ENCODE peak calls at places on chromosomes 6 and 20, in six cellular contexts. P is astrocyte of the spinal cord, Y is body of pancreas, M is GM23338, R is neuronal stem cell, T is lower lobe of right lung. W is an unnamed sample.

GRCh38 chr6:157096522-157096921 is 226.8 kb downstream of the TMEM242 start:
- DNase-seq in P (no peak), T (peak; percentile 73), R (no peak), M (no peak), Y (peak; percentile 31), W (no peak)

GRCh38 chr6:164345340-164345739 is 930.8 kb downstream of the QKI start:
- DNase-seq in T (no peak), Y (no peak), P (no peak), M (peak; percentile 21), R (no peak), W (no peak)

GRCh38 chr6:42451146-42451594 is 556 bp downstream of the TRERF1 start:
- DNase-seq in Y (no peak), M (no peak), T (no peak), P (no peak), R (no peak), W (no peak)

GRCh38 chr6:73657201-73657600 is 3.4 kb upstream of the SLC17A5 start:
- DNase-seq in R (no peak), M (no peak), P (no peak), T (no peak), Y (no peak), W (no peak)

GRCh38 chr6:69022991-69023390 is 387.9 kb downstream of the ADGRB3 start:
- DNase-seq in Y (no peak), M (no peak), R (no peak), T (no peak), P (peak; percentile 55), W (peak; percentile 74)

GRCh38 chr6:170024940-170025339 is 265.9 kb downstream of the DLL1 start:
- DNase-seq in Y (peak; percentile 29), R (no peak), P (peak; percentile 5), T (no peak), M (no peak), W (peak; percentile 48)

GRCh38 chr6:122996797-122997520 is 924 bp downstream of the CLVS2 start:
- DNase-seq in T (no peak), M (no peak), Y (no peak), P (no peak), R (no peak), W (no peak)

GRCh38 chr6:155100087-155100486 is 105.0 kb downstream of the TIAM2 start:
- DNase-seq in M (no peak), T (no peak), R (no peak), Y (peak; percentile 60), P (peak; percentile 71), W (no peak)

GRCh38 chr20:64035066-64035932 is 683 bp upstream of the C20orf204 start:
- DNase-seq in P (no peak), T (no peak), R (no peak), M (no peak), Y (no peak), W (no peak)

GRCh38 chr20:53495357-53495756 is 98.3 kb downstream of the ZNF217 start:
- DNase-seq in R (no peak), Y (no peak), M (no peak), P (no peak), T (no peak), W (no peak)

GRCh38 chr20:53492212-53492611 is 101.4 kb downstream of the ZNF217 start:
- DNase-seq in P (no peak), M (no peak), R (no peak), Y (no peak), T (no peak), W (no peak)

GRCh38 chr20:53494753-53495152 is 98.9 kb downstream of the ZNF217 start:
- DNase-seq in R (no peak), P (no peak), T (no peak), M (no peak), Y (no peak), W (no peak)

GRCh38 chr20:53489528-53489927 is 104.1 kb downstream of the ZNF217 start:
- DNase-seq in Y (no peak), P (no peak), T (no peak), M (no peak), R (no peak), W (no peak)

GRCh38 chr20:53493201-53493908 is 100.3 kb downstream of the ZNF217 start:
- DNase-seq in R (no peak), M (no peak), Y (no peak), P (no peak), T (no peak), W (no peak)
- H3K4me3 ChIP-seq in R (no peak overlapping the region), M (no peak overlapping the region), Y (no peak overlapping the region), P (no peak overlapping the region), T (no peak overlapping the region), W (no peak overlapping the region)

GRCh38 chr6:11273406-11274065 is 41.1 kb upstream of the NEDD9 start:
- DNase-seq in M (no peak), T (no peak), P (no peak), Y (no peak), R (no peak), W (no peak)
- H3K4me3 ChIP-seq in M (no peak overlapping the region), T (no peak overlapping the region), P (no peak overlapping the region), Y (no peak overlapping the region), R (no peak overlapping the region), W (no peak overlapping the region)

DNA sequence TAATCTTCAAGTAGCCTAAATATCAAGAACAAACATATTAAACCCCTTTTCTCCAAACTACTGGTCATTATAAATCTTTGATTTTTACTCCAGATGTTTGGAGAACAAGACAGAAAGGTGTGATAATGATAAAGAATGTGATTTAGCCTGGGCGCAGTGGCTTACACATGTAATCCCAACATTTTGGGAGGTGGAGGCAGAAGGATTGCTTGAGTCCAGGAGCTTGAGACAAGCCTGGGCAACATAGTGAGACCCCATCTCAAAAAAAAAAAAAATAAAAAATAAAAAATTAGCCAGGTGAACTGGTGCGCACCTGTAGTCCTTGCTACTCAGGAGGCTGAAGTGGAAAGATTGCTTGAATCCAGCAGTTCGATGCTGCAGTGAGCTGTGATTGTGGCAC is 35.1 kb upstream of the FUCA2 start:
- DNase-seq in R (no peak), T (no peak), P (no peak), M (no peak), Y (no peak), W (no peak)
- H3K4me3 ChIP-seq in R (no peak overlapping the region), T (no peak overlapping the region), P (no peak overlapping the region), M (no peak overlapping the region), Y (no peak overlapping the region), W (no peak overlapping the region)

DNA sequence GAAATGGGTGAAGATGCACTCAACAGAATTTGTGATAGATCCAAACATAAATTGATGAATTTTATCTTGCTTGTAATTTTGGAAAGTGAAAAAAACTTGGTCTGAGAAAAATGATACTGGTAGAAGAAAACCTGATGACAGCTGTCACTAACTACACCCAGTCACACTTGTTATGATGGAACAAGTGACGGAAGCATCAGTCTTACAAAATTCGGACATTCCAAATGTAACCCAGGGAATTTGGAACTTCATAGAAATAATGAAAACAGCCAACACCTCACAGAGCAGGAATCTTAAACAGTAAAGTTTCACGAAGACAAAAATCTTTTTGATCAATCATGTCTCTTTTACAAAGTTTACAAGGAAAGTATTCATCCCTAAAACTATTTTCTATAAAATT is 123.9 kb downstream of the RIN2 start:
- DNase-seq in P (no peak), R (no peak), T (no peak), Y (no peak), M (no peak), W (no peak)
- H3K4me3 ChIP-seq in P (no peak overlapping the region), R (no peak overlapping the region), T (no peak overlapping the region), Y (no peak overlapping the region), M (no peak overlapping the region), W (no peak overlapping the region)

GRCh38 chr20:62885808-62886708 is 24.4 kb upstream of the TCFL5 start:
- DNase-seq in R (no peak), T (no peak), Y (no peak), M (no peak), P (no peak), W (no peak)
- H3K4me3 ChIP-seq in R (no peak overlapping the region), T (no peak overlapping the region), Y (no peak overlapping the region), M (no peak overlapping the region), P (no peak overlapping the region), W (no peak overlapping the region)

GRCh38 chr20:9515761-9516657 is 1.6 kb downstream of the LAMP5 start:
- DNase-seq in M (peak; percentile 73), R (no peak), Y (no peak), T (peak; percentile 67), P (no peak), W (no peak)
- H3K4me3 ChIP-seq in M (peak overlapping the region; percentile 65), R (no peak overlapping the region), Y (no peak overlapping the region), T (peak overlapping the region; percentile 35), P (no peak overlapping the region), W (no peak overlapping the region)

DNA sequence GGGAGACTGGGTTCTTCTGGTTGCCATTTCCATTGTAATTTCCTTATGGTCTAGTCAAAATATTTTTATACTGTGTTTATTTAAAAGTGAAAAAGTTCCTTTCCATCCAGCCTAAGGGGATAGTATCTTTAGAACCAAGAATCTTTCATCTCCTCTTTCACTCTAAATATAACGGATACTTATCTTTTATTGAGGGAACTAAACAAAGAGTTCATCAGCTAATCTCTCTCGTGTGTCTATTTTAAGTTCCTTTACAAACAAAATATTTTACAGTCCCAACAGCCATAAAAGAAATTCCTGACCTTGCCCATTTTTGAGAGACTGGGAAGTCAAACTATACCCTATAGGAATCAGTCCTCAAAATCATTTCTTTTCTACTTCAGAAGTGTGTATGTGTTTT is 232.7 kb downstream of the NKAIN2 start:
- DNase-seq in P (no peak), M (no peak), R (no peak), Y (no peak), T (no peak), W (no peak)
- H3K4me3 ChIP-seq in P (no peak overlapping the region), M (no peak overlapping the region), R (no peak overlapping the region), Y (no peak overlapping the region), T (no peak overlapping the region), W (no peak overlapping the region)

W was measured in foreskin fibroblast.